ENCODE peak calls at places on chromosomes 6 and 20, in five cellular contexts. C is NB4, L is right cardiac atrium, Q is AG04450, J is epithelial cell of esophagus. Y is an unnamed sample.

GRCh38 chr6:148548065-148548748 is 198.6 kb upstream of the UST start:
- DNase-seq in C (no peak), L (peak; percentile 86), Q (no peak), J (no peak), Y (no peak)

GRCh38 chr20:38680492-38681118 is 43.7 kb upstream of the SLC32A1 start:
- DNase-seq in C (peak; percentile 59), L (no peak), Q (no peak), J (peak; percentile 55), Y (no peak)

GRCh38 chr6:166253277-166254229 is 54.6 kb downstream of the PRR18 start:
- DNase-seq in C (peak; percentile 25), L (peak; percentile 77), Q (no peak), J (no peak), Y (no peak)

GRCh38 chr6:41199427-41200246 is 1.3 kb downstream of the TREML2 start:
- DNase-seq in C (peak; percentile 53), L (no peak), Q (no peak), J (no peak), Y (no peak)

GRCh38 chr6:50442531-50443040 is 270.7 kb upstream of the TFAP2D start:
- DNase-seq in C (no peak), L (no peak), Q (no peak), J (no peak), Y (peak; percentile 100)

GRCh38 chr6:138959521-138959920 is 28.5 kb downstream of the REPS1 start:
- DNase-seq in C (no peak), L (no peak), Q (no peak), J (peak; percentile 87), Y (no peak)

GRCh38 chr6:35218456-35218855 is 4.7 kb downstream of the SCUBE3 start:
- DNase-seq in C (no peak), L (no peak), Q (no peak), J (no peak), Y (no peak)

GRCh38 chr20:17888044-17888443 is 80.5 kb downstream of the SNX5 start:
- DNase-seq in C (no peak), L (no peak), Q (no peak), J (peak; percentile 91), Y (no peak)

GRCh38 chr20:45972500-45973183 is 639 bp upstream of the ZNF335 start:
- DNase-seq in C (no peak), L (no peak), Q (no peak), J (peak; percentile 99), Y (no peak)

GRCh38 chr6:27188885-27189418 is 58.5 kb upstream of the PRSS16 start:
- DNase-seq in C (peak; percentile 85), L (peak; percentile 77), Q (peak; percentile 59), J (peak; percentile 85), Y (peak; percentile 33)

GRCh38 chr6:21327326-21328140 is 266.0 kb upstream of the SOX4 start:
- DNase-seq in C (no peak), L (no peak), Q (no peak), J (no peak), Y (no peak)

GRCh38 chr6:139062921-139063320 is 34.4 kb downstream of the ABRACL start:
- DNase-seq in C (no peak), L (no peak), Q (no peak), J (no peak), Y (no peak)

GRCh38 chr6:52992980-52993379 is 2.1 kb downstream of the GSTA4 start:
- DNase-seq in C (peak; percentile 31), L (no peak), Q (no peak), J (peak; percentile 51), Y (no peak)

GRCh38 chr6:125264476-125264875 is 37.3 kb downstream of the HDDC2 start:
- DNase-seq in C (no peak), L (no peak), Q (no peak), J (no peak), Y (no peak)

GRCh38 chr6:125258651-125259353 is 43.0 kb downstream of the HDDC2 start:
- DNase-seq in C (peak; percentile 67), L (no peak), Q (no peak), J (no peak), Y (no peak)

GRCh38 chr6:125259354-125259736 is 42.4 kb downstream of the HDDC2 start:
- DNase-seq in C (no peak), L (no peak), Q (no peak), J (peak; percentile 13), Y (no peak)

GRCh38 chr6:125257351-125257750 is 44.4 kb downstream of the HDDC2 start:
- DNase-seq in C (no peak), L (no peak), Q (no peak), J (no peak), Y (no peak)

GRCh38 chr6:125262026-125263013 is 39.4 kb downstream of the HDDC2 start:
- DNase-seq in C (peak; percentile 21), L (peak; percentile 70), Q (no peak), J (no peak), Y (no peak)
- H3K4me3 ChIP-seq in C (no peak overlapping the region), L (no peak overlapping the region), Q (no peak overlapping the region), J (no peak overlapping the region), Y (no peak overlapping the region)

GRCh38 chr6:100446115-100446921 is 18.4 kb downstream of the SIM1 start:
- DNase-seq in C (no peak), L (peak; percentile 62), Q (no peak), J (no peak), Y (no peak)

GRCh38 chr6:100449239-100449691 is 15.5 kb downstream of the SIM1 start:
- DNase-seq in C (no peak), L (no peak), Q (no peak), J (no peak), Y (no peak)

GRCh38 chr6:100445512-100445911 is 19.2 kb downstream of the SIM1 start:
- DNase-seq in C (no peak), L (no peak), Q (no peak), J (no peak), Y (no peak)

GRCh38 chr6:100446922-100447899 is 17.5 kb downstream of the SIM1 start:
- DNase-seq in C (no peak), L (peak; percentile 30), Q (no peak), J (no peak), Y (no peak)

GRCh38 chr6:100447900-100448700 is 16.6 kb downstream of the SIM1 start:
- DNase-seq in C (no peak), L (peak; percentile 35), Q (no peak), J (no peak), Y (no peak)
- H3K4me3 ChIP-seq in C (no peak overlapping the region), L (no peak overlapping the region), Q (no peak overlapping the region), J (no peak overlapping the region), Y (no peak overlapping the region)

GRCh38 chr6:7313505-7314165 is 636 bp upstream of the SSR1 start:
- DNase-seq in C (no peak), L (peak; percentile 50), Q (no peak), J (peak; percentile 40), Y (no peak)

GRCh38 chr6:7309050-7309449 is 3.9 kb downstream of the SSR1 start:
- DNase-seq in C (no peak), L (no peak), Q (no peak), J (no peak), Y (no peak)

GRCh38 chr6:7312616-7313504 is at the start of gene SSR1:
- DNase-seq in C (peak; percentile 99), L (peak; percentile 99), Q (peak; percentile 95), J (peak; percentile 98), Y (peak; percentile 37)

GRCh38 chr6:7311920-7312615 is 931 bp downstream of the SSR1 start:
- DNase-seq in C (peak; percentile 25), L (no peak), Q (no peak), J (peak; percentile 55), Y (no peak)

GRCh38 chr6:7311171-7311570 is 1.8 kb downstream of the SSR1 start:
- DNase-seq in C (no peak), L (no peak), Q (no peak), J (no peak), Y (no peak)
- H3K4me3 ChIP-seq in C (peak overlapping the region; percentile 80), L (no peak overlapping the region), Q (peak overlapping the region; percentile 98), J (peak overlapping the region; percentile 89), Y (peak overlapping the region; percentile 97)

DNA sequence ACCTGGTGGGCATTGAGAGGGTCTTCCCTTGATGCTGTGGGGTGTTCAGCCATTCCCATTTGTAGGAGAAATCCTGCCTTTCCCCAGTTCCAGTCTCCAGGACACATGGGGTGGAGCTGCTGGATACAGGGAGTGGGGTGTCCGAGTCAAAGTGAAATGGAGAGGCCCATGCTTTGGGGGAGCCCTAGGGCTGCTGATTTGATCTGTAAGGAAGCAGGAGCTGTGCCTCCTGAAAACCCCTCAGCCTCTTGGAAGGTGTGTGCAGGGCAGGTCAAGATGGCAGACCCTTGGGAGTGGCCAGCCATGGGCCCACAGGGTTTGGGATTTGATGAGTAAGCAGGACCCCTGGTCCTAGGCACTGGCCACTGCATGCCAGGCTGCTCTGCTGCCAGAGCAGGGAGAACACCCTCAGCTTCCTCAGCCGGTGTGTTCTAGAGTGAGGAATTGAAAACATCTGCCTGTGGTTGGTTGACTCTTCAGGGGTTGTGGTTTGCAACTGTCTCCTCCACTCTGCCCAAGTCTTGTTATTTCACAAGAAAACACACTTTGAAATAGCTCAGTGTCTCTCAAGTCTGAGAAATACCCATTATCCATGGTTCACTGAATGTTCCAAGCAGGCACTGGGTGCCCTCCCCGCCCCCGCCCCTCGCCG is 81.9 kb downstream of the SERAC1 start:
- DNase-seq in C (peak; percentile 96), L (no peak), Q (peak; percentile 36), J (no peak), Y (peak; percentile 90)
- H3K4me3 ChIP-seq in C (peak overlapping the region; percentile 60), L (no peak overlapping the region), Q (no peak overlapping the region), J (no peak overlapping the region), Y (peak overlapping the region; percentile 46)

GRCh38 chr6:116697475-116697874 is 16.5 kb downstream of the KPNA5 start:
- DNase-seq in C (peak; percentile 22), L (no peak), Q (no peak), J (no peak), Y (no peak)

GRCh38 chr6:116691154-116691553 is 10.1 kb downstream of the KPNA5 start:
- DNase-seq in C (no peak), L (no peak), Q (no peak), J (no peak), Y (no peak)

GRCh38 chr6:116695398-116695797 is 14.4 kb downstream of the KPNA5 start:
- DNase-seq in C (no peak), L (no peak), Q (no peak), J (no peak), Y (no peak)
- H3K4me3 ChIP-seq in C (no peak overlapping the region), L (no peak overlapping the region), Q (no peak overlapping the region), J (no peak overlapping the region), Y (no peak overlapping the region)

GRCh38 chr6:55706048-55706447 is 127.1 kb upstream of the HMGCLL1 start:
- DNase-seq in C (no peak), L (no peak), Q (no peak), J (no peak), Y (no peak)
- H3K4me3 ChIP-seq in C (no peak overlapping the region), L (no peak overlapping the region), Q (no peak overlapping the region), J (no peak overlapping the region), Y (no peak overlapping the region)

GRCh38 chr20:11686900-11687543 is 230.7 kb upstream of the BTBD3 start:
- DNase-seq in C (no peak), L (peak; percentile 75), Q (no peak), J (no peak), Y (no peak)
- H3K4me3 ChIP-seq in C (no peak overlapping the region), L (peak overlapping the region; percentile 44), Q (peak overlapping the region; percentile 55), J (no peak overlapping the region), Y (peak overlapping the region; percentile 44)

GRCh38 chr6:28351493-28351925 is 1.8 kb downstream of the ZKSCAN3 start:
- DNase-seq in C (no peak), L (no peak), Q (no peak), J (no peak), Y (no peak)
- H3K4me3 ChIP-seq in C (peak overlapping the region; percentile 91), L (peak overlapping the region; percentile 2), Q (no peak overlapping the region), J (peak overlapping the region; percentile 64), Y (no peak overlapping the region)

GRCh38 chr6:10522929-10523573 is 1.9 kb downstream of the GCNT2 start:
- DNase-seq in C (no peak), L (no peak), Q (no peak), J (peak; percentile 5), Y (no peak)
- H3K4me3 ChIP-seq in C (no peak overlapping the region), L (no peak overlapping the region), Q (no peak overlapping the region), J (no peak overlapping the region), Y (peak overlapping the region; percentile 22)

GRCh38 chr6:3911130-3911529 is 62.0 kb downstream of the FAM50B start:
- DNase-seq in C (no peak), L (no peak), Q (no peak), J (no peak), Y (no peak)
- H3K4me3 ChIP-seq in C (no peak overlapping the region), L (no peak overlapping the region), Q (no peak overlapping the region), J (no peak overlapping the region), Y (no peak overlapping the region)